ENCODE peak calls at places on chromosomes 5 and 9, in eight cellular contexts. A, C, E, J, K, Z, D and U are unnamed samples.

GRCh38 chr5:173230741-173231380 is 4.1 kb downstream of the NKX2-5 start:
- DNase-seq in A (no peak), C (no peak), E (no peak), J (no peak), K (no peak), Z (no peak), D (no peak), U (peak)

GRCh38 chr9:109478204-109478563 is 19.9 kb downstream of the PTPN3 start:
- DNase-seq in A (no peak), C (no peak), E (no peak), J (no peak), K (no peak), Z (no peak), D (no peak), U (no peak)

GRCh38 chr9:4353236-4353635 is 53.4 kb upstream of the GLIS3 start:
- DNase-seq in A (no peak), C (no peak), E (no peak), J (peak), K (no peak), Z (no peak), D (no peak), U (no peak)

GRCh38 chr5:59125961-59126360 is 543.1 kb downstream of the RAB3C start:
- DNase-seq in A (no peak), C (no peak), E (no peak), J (no peak), K (no peak), Z (no peak), D (no peak), U (no peak)

GRCh38 chr5:158736134-158736533 is 363.6 kb downstream of the EBF1 start:
- DNase-seq in A (no peak), C (no peak), E (no peak), J (no peak), K (no peak), Z (no peak), D (no peak), U (no peak)

GRCh38 chr5:11013793-11014192 is 252.8 kb upstream of the DAP start:
- DNase-seq in A (no peak), C (no peak), E (no peak), J (no peak), K (no peak), Z (no peak), D (no peak), U (no peak)

GRCh38 chr5:127898551-127899213 is 184.9 kb upstream of the SLC12A2 start:
- DNase-seq in A (no peak), C (no peak), E (no peak), J (no peak), K (no peak), Z (no peak), D (no peak), U (no peak)

GRCh38 chr9:120308495-120308894 is 271.5 kb downstream of the CDK5RAP2 start:
- DNase-seq in A (no peak), C (no peak), E (no peak), J (no peak), K (no peak), Z (no peak), D (no peak), U (no peak)

GRCh38 chr9:113026200-113026599 is 14.2 kb upstream of the ZNF883 start:
- DNase-seq in A (no peak), C (no peak), E (no peak), J (no peak), K (no peak), Z (no peak), D (no peak), U (no peak)

GRCh38 chr5:61675015-61675692 is 343.1 kb downstream of the ZSWIM6 start:
- DNase-seq in A (no peak), C (no peak), E (no peak), J (no peak), K (no peak), Z (no peak), D (no peak), U (no peak)

GRCh38 chr5:145953202-145953601 is 16.8 kb downstream of the SH3RF2 start:
- DNase-seq in A (no peak), C (no peak), E (no peak), J (no peak), K (no peak), Z (no peak), D (no peak), U (no peak)

GRCh38 chr5:33049298-33049697 is 338.2 kb downstream of the NPR3 start:
- DNase-seq in A (no peak), C (no peak), E (no peak), J (no peak), K (no peak), Z (no peak), D (no peak), U (peak)

GRCh38 chr9:133532937-133533668 is 1.4 kb upstream of the ADAMTSL2 start:
- DNase-seq in A (peak), C (peak), E (no peak), J (peak), K (peak), Z (no peak), D (peak), U (peak)

DNA sequence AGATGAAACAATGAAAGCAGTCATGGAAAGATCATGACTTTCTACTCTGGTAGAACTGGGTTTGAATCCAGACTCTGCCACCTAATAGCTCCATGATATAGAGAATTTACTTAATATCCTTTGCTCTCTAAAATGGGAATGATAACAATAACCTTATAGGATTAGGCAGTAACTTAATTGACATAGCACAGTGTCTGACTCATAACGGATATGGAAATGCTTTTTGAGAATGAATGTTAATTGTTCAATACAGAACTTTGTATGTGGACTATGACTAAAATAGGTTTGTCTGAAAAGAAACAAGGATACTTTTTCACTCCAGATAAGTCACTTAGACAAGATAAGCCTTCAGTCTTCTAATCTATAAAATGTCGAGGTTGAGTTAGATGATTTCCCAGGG is 330.7 kb downstream of the PTPRD start:
- DNase-seq in A (no peak), C (no peak), E (no peak), J (no peak), K (no peak), Z (no peak), D (no peak), U (no peak)
- H3K27ac ChIP-seq in A (no peak), C (no peak), E (no peak), J (no peak), K (no peak), Z (no peak), D (no peak), U (no peak)

GRCh38 chr5:138037907-138038633 is 5.2 kb upstream of the FAM13B start:
- DNase-seq in A (no peak), C (no peak), E (no peak), J (no peak), K (no peak), Z (no peak), D (no peak), U (no peak)

GRCh38 chr5:138033916-138034315 is 1.0 kb upstream of the FAM13B start:
- DNase-seq in A (no peak), C (no peak), E (no peak), J (no peak), K (no peak), Z (no peak), D (no peak), U (no peak)

GRCh38 chr5:138038826-138039225 is 5.9 kb upstream of the FAM13B start:
- DNase-seq in A (no peak), C (no peak), E (no peak), J (no peak), K (no peak), Z (no peak), D (no peak), U (no peak)

GRCh38 chr5:138035605-138036537 is 3.0 kb upstream of the FAM13B start:
- DNase-seq in A (peak), C (peak), E (peak), J (peak), K (peak), Z (peak), D (no peak), U (no peak)

DNA sequence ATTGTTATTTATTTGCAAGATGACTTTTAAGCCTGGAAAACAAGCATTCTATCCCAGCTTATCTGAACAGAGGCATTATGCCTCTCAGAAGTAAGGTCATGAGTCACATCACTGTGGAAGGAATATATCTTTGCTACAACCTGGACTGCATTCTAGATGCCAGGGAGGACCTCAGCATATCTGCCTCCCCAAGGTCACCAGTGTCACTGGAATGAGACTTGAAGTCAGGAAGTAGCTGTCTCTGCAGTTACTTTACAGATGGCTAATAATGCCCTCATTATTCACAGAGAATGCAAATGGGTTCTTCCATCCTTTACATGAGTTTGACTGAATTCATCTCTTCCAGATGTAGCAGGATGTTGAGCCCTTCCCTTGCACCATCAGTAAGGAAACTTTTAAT is 4.4 kb upstream of the FAM13B start:
- DNase-seq in A (no peak), C (no peak), E (no peak), J (peak), K (no peak), Z (no peak), D (no peak), U (no peak)
- H3K27ac ChIP-seq in A (no peak), C (no peak), E (no peak), J (no peak), K (no peak), Z (no peak), D (no peak), U (no peak)

DNA sequence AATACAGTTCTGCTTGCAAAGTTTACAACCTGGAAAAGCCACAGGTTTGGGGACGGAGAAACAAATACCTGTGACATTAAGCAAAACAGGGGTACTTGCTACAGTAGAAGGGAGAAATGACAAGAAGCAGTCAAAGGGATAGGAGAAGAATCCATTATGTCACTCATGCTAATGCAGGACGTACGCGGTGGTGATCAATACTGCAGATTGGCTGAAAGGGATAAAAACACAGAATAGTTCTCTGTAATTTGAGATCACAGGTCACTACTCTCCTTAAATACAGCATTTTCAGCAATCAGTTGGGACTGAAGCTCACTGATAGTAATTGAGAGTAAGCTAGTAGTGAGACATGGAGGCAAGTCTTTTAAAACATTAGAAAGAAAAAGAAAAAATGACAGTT is 130.3 kb upstream of the MTAP start:
- DNase-seq in A (no peak), C (no peak), E (no peak), J (no peak), K (no peak), Z (no peak), D (no peak), U (no peak)
- H3K27ac ChIP-seq in A (no peak), C (no peak), E (no peak), J (no peak), K (no peak), Z (no peak), D (no peak), U (no peak)

GRCh38 chr5:143177263-143177994 is 226.1 kb downstream of the NR3C1 start:
- DNase-seq in A (no peak), C (no peak), E (peak), J (no peak), K (peak), Z (no peak), D (no peak), U (peak)

GRCh38 chr5:143174714-143175398 is 228.6 kb downstream of the NR3C1 start:
- DNase-seq in A (no peak), C (no peak), E (no peak), J (no peak), K (no peak), Z (no peak), D (no peak), U (no peak)

GRCh38 chr5:143173139-143173889 is 230.2 kb downstream of the NR3C1 start:
- DNase-seq in A (no peak), C (no peak), E (no peak), J (no peak), K (no peak), Z (no peak), D (no peak), U (no peak)

GRCh38 chr5:143179126-143179740 is 224.3 kb downstream of the NR3C1 start:
- DNase-seq in A (no peak), C (no peak), E (no peak), J (no peak), K (no peak), Z (no peak), D (no peak), U (no peak)

GRCh38 chr5:143176048-143176447 is 227.4 kb downstream of the NR3C1 start:
- DNase-seq in A (no peak), C (no peak), E (no peak), J (no peak), K (no peak), Z (no peak), D (no peak), U (no peak)
- H3K27ac ChIP-seq in A (no peak), C (no peak), E (no peak), J (no peak), K (no peak), Z (no peak), D (no peak), U (no peak)

DNA sequence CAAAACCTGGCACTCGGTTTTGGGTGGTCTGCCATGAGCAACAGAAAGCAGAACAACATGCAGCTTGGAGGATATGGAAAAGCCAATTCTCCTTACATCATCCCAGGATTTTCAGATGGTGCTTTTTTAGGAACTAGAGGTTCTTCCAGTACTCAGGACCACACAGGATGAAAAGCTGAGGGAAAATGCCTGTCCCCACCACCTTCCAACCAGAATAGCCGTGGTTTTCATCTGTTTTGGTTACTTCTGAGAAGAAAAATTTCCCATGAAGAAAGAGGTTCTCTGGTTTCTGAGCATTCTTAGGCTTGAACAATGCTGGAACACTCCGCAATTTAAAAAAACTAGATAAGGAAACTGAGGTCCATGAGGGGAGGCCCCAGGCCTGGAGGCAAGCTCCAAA is 79.4 kb upstream of the SPIN1 start:
- DNase-seq in A (no peak), C (no peak), E (no peak), J (no peak), K (no peak), Z (no peak), D (no peak), U (no peak)
- H3K27ac ChIP-seq in A (no peak), C (no peak), E (no peak), J (no peak), K (no peak), Z (no peak), D (no peak), U (no peak)

GRCh38 chr9:9499546-9499945 is 1113.3 kb downstream of the PTPRD start:
- DNase-seq in A (no peak), C (no peak), E (no peak), J (no peak), K (no peak), Z (no peak), D (no peak), U (no peak)

GRCh38 chr9:9492506-9492905 is 1120.3 kb downstream of the PTPRD start:
- DNase-seq in A (no peak), C (no peak), E (no peak), J (no peak), K (no peak), Z (no peak), D (no peak), U (no peak)

GRCh38 chr9:9494334-9494733 is 1118.5 kb downstream of the PTPRD start:
- DNase-seq in A (no peak), C (no peak), E (no peak), J (no peak), K (no peak), Z (no peak), D (no peak), U (no peak)

GRCh38 chr9:9498846-9499245 is 1114.0 kb downstream of the PTPRD start:
- DNase-seq in A (no peak), C (no peak), E (no peak), J (no peak), K (no peak), Z (no peak), D (no peak), U (no peak)

GRCh38 chr9:9498147-9498546 is 1114.7 kb downstream of the PTPRD start:
- DNase-seq in A (no peak), C (no peak), E (no peak), J (no peak), K (no peak), Z (no peak), D (no peak), U (no peak)
- H3K27ac ChIP-seq in A (no peak), C (no peak), E (no peak), J (no peak), K (no peak), Z (no peak), D (no peak), U (no peak)

GRCh38 chr9:35136866-35137265 is 21.2 kb upstream of the ATOSB start:
- DNase-seq in A (no peak), C (no peak), E (no peak), J (no peak), K (no peak), Z (no peak), D (no peak), U (no peak)
- H3K27ac ChIP-seq in A (no peak), C (no peak), E (no peak), J (no peak), K (no peak), Z (no peak), D (no peak), U (no peak)

GRCh38 chr9:130452835-130453234 is 8.1 kb downstream of the ASS1 start:
- DNase-seq in A (no peak), C (no peak), E (no peak), J (no peak), K (no peak), Z (no peak), D (no peak), U (no peak)
- H3K27ac ChIP-seq in A (no peak), C (no peak), E (no peak), J (no peak), K (no peak), Z (no peak), D (no peak), U (no peak)

GRCh38 chr5:129125819-129126218 is 31.3 kb downstream of the ISOC1 start:
- DNase-seq in A (no peak), C (peak), E (no peak), J (no peak), K (no peak), Z (no peak), D (no peak), U (no peak)
- H3K27ac ChIP-seq in A (peak), C (peak), E (no peak), J (no peak), K (no peak), Z (no peak), D (no peak), U (no peak)

DNA sequence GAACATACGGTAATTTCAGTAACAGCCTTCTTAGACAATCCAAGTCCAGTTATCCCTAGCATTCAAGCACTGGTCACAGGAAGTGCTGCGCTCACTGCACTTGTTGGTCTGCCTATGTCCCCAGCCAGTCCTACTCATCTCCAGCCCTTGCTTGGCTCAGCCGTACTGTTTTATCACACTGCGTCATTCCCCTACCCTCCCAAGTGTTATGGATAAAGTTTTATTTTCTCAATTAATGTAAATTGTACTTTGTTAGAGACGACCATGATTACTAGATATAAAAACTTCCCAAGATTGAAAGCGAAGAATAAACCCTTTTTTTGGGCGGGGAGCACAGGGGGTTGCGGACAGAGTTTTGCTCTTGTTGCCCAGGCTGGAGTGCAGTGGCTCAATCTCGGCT is 49.6 kb downstream of the LHFPL2 start:
- DNase-seq in A (no peak), C (no peak), E (no peak), J (no peak), K (no peak), Z (no peak), D (no peak), U (no peak)
- H3K27ac ChIP-seq in A (no peak), C (no peak), E (no peak), J (no peak), K (no peak), Z (no peak), D (no peak), U (no peak)